ENCODE peak calls at places on chromosomes 12 and 14, in four cellular contexts. N, A, R and X are unnamed samples. For H3K9me3, the result is how much of the 10 kb centered on the place peaks cover.

GRCh38 chr14:90159147-90159546 is 97.2 kb upstream of the PSMC1 start:
- DNase-seq in A (no peak), N (no peak), R (no peak), X (no peak)

GRCh38 chr12:128078311-128078851 is 188.6 kb upstream of the TMEM132C start:
- DNase-seq in A (no peak), R (peak), N (no peak), X (no peak)

GRCh38 chr14:101491841-101492240 is 69.5 kb upstream of the DIO3 start:
- DNase-seq in R (no peak), N (no peak), A (peak), X (no peak)

GRCh38 chr14:55446127-55446736 is 5.8 kb upstream of the TBPL2 start:
- DNase-seq in N (peak), R (peak), A (peak), X (peak)

GRCh38 chr14:105299654-105300541 is 903 bp downstream of the BRF1 start:
- DNase-seq in R (no peak), A (no peak), N (no peak), X (no peak)

GRCh38 chr12:59357811-59358210 is 238.0 kb upstream of the SLC16A7 start:
- DNase-seq in A (no peak), N (peak), R (no peak), X (no peak)

GRCh38 chr14:103512701-103513611 is 9.7 kb downstream of the CKB start:
- DNase-seq in N (peak), A (peak), R (peak), X (no peak)

GRCh38 chr14:100619382-100620305 is 32.4 kb upstream of the BEGAIN start:
- DNase-seq in R (no peak), A (no peak), N (no peak), X (no peak)

GRCh38 chr12:129927316-129927900 is 23.6 kb upstream of the TMEM132D start:
- DNase-seq in R (peak), N (no peak), A (no peak), X (no peak)

GRCh38 chr12:6765634-6766581 is at the start of gene PTMS:
- DNase-seq in R (peak), N (peak), A (peak), X (peak)

GRCh38 chr12:46661161-46661845 is 164.5 kb downstream of the SLC38A4 start:
- DNase-seq in R (peak), A (peak), N (peak), X (peak)

GRCh38 chr12:132186857-132187620 is 42.8 kb downstream of the NOC4L start:
- DNase-seq in N (no peak), R (no peak), A (no peak), X (no peak)

GRCh38 chr14:81533212-81533535 is 479 bp downstream of the SEL1L start:
- DNase-seq in A (no peak), R (no peak), N (no peak), X (no peak)

GRCh38 chr14:102606296-102606695 is 13.8 kb downstream of the RCOR1 start:
- DNase-seq in N (no peak), A (no peak), R (no peak), X (no peak)

GRCh38 chr12:54379401-54380201 is 4.9 kb downstream of the ZNF385A start:
- DNase-seq in R (peak), A (peak), N (peak), X (peak)

GRCh38 chr12:7108042-7108927 is 729 bp downstream of the C1RL start:
- DNase-seq in N (peak), A (peak), R (peak), X (no peak)

GRCh38 chr14:104262515-104263514 is 124.4 kb downstream of the KIF26A start:
- DNase-seq in N (no peak), R (no peak), A (no peak), X (no peak)

GRCh38 chr14:99273724-99274345 is 1.8 kb upstream of the BCL11B start:
- DNase-seq in R (no peak), A (no peak), N (peak), X (no peak)

GRCh38 chr12:77521458-77522115 is 309.1 kb upstream of the NAV3 start:
- DNase-seq in R (peak), A (no peak), N (no peak), X (no peak)

GRCh38 chr14:94888108-94888507 is 118.2 kb upstream of the GSC start:
- DNase-seq in A (no peak), N (no peak), R (no peak), X (no peak)

GRCh38 chr12:55681142-55682077 is 26.3 kb downstream of the ITGA7 start:
- DNase-seq in N (peak), A (peak), R (peak), X (no peak)

GRCh38 chr14:23643533-23644194 is 7.5 kb downstream of the DHRS2 start:
- DNase-seq in A (no peak), R (no peak), N (no peak), X (no peak)

GRCh38 chr14:83958359-83958758 is 1571.6 kb upstream of the FLRT2 start:
- DNase-seq in N (no peak), A (no peak), R (no peak), X (no peak)

GRCh38 chr14:81455344-81455743 is 55.2 kb upstream of the STON2 start:
- DNase-seq in A (no peak), R (peak), N (no peak), X (no peak)

GRCh38 chr12:53603196-53603595 is 23.0 kb downstream of the ATF7 start:
- DNase-seq in N (no peak), A (no peak), R (no peak), X (no peak)

DNA sequence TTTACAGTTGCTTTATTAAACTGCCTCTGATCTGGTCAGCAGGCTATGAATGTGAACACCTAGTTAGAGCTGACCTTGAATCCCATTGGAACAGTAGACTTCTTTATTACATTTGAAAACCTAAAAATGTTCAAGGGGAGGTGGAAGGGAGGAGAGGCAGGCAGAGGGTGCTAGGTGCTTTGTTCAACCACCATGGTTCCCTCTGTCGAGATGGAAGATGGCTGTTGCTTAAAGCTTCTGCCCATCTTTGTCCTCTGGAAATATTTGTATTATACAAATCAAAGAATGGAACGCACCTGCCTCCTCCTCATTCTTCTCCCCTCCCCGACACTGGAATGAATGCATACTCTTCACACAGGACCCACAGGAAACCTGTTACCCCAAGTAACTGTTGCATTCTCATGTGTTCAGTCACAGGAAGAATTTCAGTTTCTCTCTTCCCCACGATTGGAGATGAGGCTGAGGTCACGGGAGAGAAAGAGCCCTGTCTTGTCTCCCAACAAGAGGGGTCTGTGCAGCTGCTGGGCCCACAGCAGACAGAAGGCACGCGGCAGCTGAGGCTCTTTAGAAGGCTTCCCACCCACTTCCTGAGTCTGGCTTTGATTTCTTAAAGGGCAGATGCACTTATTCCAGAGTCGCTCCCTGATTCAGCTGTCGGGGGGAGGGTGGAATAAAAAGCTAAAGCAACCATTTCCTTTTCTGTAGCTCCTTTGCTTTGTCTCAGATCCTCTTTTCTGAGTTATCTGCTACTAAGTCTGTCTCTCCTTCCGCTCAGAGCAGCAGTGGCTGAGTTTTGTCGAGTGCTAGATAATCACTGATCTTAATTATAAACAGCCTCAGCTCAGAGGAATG is 217.9 kb upstream of the BTG1 start:
- DNase-seq in N (no peak), R (peak), A (peak), X (no peak)
- H3K4me3 ChIP-seq in N (no peak), R (no peak), A (peak), X (no peak)

DNA sequence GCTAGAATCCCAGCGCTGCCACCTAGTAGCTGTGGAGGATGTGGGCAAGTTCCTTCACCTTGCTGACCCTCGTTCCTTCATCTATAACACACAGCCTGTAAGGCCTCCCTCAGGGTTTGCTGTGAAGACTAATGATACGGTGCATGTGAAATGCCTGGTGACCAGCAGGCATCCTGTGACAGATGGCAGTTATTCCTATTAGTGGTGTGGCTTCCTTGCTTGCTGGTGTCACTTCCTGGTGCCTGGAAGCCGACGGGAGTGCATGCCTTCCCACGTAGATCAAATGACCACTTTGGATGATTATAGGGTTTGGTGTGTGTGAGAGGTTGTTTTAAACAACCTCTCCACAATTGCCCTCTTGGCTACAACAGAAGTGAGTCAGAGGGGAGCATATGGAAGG is 894.9 kb downstream of the VRK1 start:
- DNase-seq in A (no peak), R (no peak), N (no peak), X (no peak)
- H3K9me3 ChIP-seq in A (under half), R (under half), N (under half), X (half or more)

GRCh38 chr14:61403411-61403810 is 82.0 kb downstream of the PRKCH start:
- DNase-seq in R (no peak), A (no peak), N (no peak), X (no peak)

GRCh38 chr14:61404637-61405036 is 83.3 kb downstream of the PRKCH start:
- DNase-seq in R (no peak), A (no peak), N (no peak), X (no peak)

GRCh38 chr14:61399365-61399764 is 78.0 kb downstream of the PRKCH start:
- DNase-seq in N (peak), A (no peak), R (no peak), X (no peak)

GRCh38 chr14:61398221-61398620 is 76.8 kb downstream of the PRKCH start:
- DNase-seq in N (no peak), A (no peak), R (no peak), X (no peak)

DNA sequence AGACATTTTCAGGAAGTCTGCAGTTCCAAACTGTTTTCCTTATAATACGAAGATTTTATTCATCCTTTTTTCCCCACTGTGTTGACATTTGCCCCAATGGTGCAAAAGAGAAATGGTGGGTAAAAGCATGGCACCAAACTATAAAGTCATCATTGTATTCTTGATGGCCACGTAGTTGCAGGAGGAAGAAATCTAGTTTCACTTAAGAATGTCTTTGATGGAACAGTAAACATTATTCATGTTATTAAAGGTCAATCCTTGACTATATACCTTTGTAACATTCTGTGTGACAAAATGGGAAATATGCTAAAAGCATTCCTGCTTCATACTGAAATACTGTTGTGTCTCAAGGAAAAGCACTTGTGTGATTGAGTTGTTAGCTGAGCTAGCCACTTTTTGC is 80.1 kb downstream of the PRKCH start:
- DNase-seq in R (no peak), N (no peak), A (no peak), X (no peak)
- H3K27ac ChIP-seq in R (no peak), N (no peak), A (no peak), X (no peak)

GRCh38 chr12:107666009-107666408 is 19.6 kb upstream of the PWP1 start:
- DNase-seq in A (no peak), N (no peak), R (no peak), X (no peak)

GRCh38 chr12:107668743-107669142 is 16.9 kb upstream of the PWP1 start:
- DNase-seq in R (no peak), N (no peak), A (no peak), X (no peak)

GRCh38 chr12:107667464-107667863 is 18.1 kb upstream of the PWP1 start:
- DNase-seq in R (no peak), N (no peak), A (no peak), X (no peak)

GRCh38 chr12:107669946-107670345 is 15.7 kb upstream of the PWP1 start:
- DNase-seq in A (no peak), R (no peak), N (no peak), X (no peak)

GRCh38 chr12:107668320-107668719 is 17.3 kb upstream of the PWP1 start:
- DNase-seq in N (no peak), A (no peak), R (no peak), X (no peak)
- H3K4me3 ChIP-seq in N (no peak), A (no peak), R (no peak), X (no peak)

GRCh38 chr12:133201888-133202287 is 20.6 kb downstream of the ZNF268 start:
- DNase-seq in N (no peak), A (no peak), R (no peak), X (no peak)

GRCh38 chr12:133202493-133203343 is 21.4 kb downstream of the ZNF268 start:
- DNase-seq in A (no peak), R (peak), N (no peak), X (no peak)

GRCh38 chr12:133203344-133204263 is 22.3 kb downstream of the ZNF268 start:
- DNase-seq in A (no peak), R (no peak), N (no peak), X (no peak)

GRCh38 chr12:133206390-133206789 is 25.1 kb downstream of the ZNF268 start:
- DNase-seq in A (no peak), N (no peak), R (no peak), X (no peak)

DNA sequence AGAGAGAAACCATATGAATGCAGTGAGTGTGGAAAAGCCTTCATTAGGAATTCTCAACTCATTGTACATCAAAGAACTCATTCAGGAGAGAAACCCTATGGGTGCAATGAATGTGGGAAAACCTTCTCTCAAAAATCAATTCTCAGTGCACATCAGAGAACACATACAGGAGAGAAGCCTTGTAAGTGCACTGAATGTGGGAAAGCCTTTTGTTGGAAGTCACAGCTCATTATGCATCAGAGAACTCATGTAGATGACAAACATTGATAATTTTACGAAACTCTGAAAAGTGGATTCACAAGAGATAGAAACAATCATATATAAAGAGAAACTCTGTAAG is 22.9 kb downstream of the ZNF268 start:
- DNase-seq in R (no peak), A (no peak), N (no peak), X (no peak)
- H3K9me3 ChIP-seq in R (half or more), A (half or more), N (half or more), X (under half)